ENCODE peak calls at places on chromosomes 4 and X, in four cellular contexts. J, I, N and C are unnamed samples.

GRCh38 chr4:122787940-122788339 is 38.7 kb upstream of the FGF2 start:
- DNase-seq in J (no peak), I (peak), N (peak), C (no peak)

GRCh38 chr4:92231511-92231910 is 72.3 kb upstream of the GRID2 start:
- DNase-seq in J (no peak), I (no peak), N (no peak), C (no peak)

GRCh38 chr4:123102897-123103489 is 180.6 kb upstream of the NUDT6 start:
- DNase-seq in J (peak), I (peak), N (peak), C (peak)

GRCh38 chrX:739611-740010 is 109.0 kb downstream of the SHOX start:
- DNase-seq in J (no peak), I (no peak), N (no peak), C (no peak)

GRCh38 chr4:188657365-188657764 is 518.1 kb downstream of the TRIML1 start:
- DNase-seq in J (no peak), I (no peak), N (no peak), C (no peak)

GRCh38 chr4:74541611-74542177 is 96.8 kb downstream of the AREG start:
- DNase-seq in J (no peak), I (no peak), N (no peak), C (no peak)

GRCh38 chr4:38523524-38524448 is 140.2 kb upstream of the KLF3 start:
- DNase-seq in J (peak), I (no peak), N (no peak), C (no peak)

GRCh38 chr4:81523672-81524436 is 52.1 kb upstream of the RASGEF1B start:
- DNase-seq in J (no peak), I (no peak), N (no peak), C (no peak)

GRCh38 chr4:165330071-165330470 is 2.6 kb downstream of the MSMO1 start:
- DNase-seq in J (no peak), I (no peak), N (no peak), C (no peak)

GRCh38 chr4:3630136-3630933 is 98.1 kb upstream of the LRPAP1 start:
- DNase-seq in J (no peak), I (no peak), N (no peak), C (no peak)

GRCh38 chr4:73721901-73722300 is 18.5 kb upstream of the CXCL8 start:
- DNase-seq in J (no peak), I (peak), N (no peak), C (no peak)

GRCh38 chr4:125421547-125421946 is 106.8 kb downstream of the FAT4 start:
- DNase-seq in J (no peak), I (no peak), N (peak), C (no peak)

GRCh38 chrX:44344194-44344593 is 722 bp upstream of the EFHC2 start:
- DNase-seq in J (peak), I (no peak), N (no peak), C (peak)

GRCh38 chr4:55346851-55347255 is 811 bp downstream of the SRD5A3 start:
- DNase-seq in J (no peak), I (no peak), N (no peak), C (no peak)

GRCh38 chr4:125704726-125705125 is 390.0 kb downstream of the FAT4 start:
- DNase-seq in J (no peak), I (peak), N (peak), C (no peak)

GRCh38 chrX:15973299-15973698 is 118.7 kb upstream of the AP1S2 start:
- DNase-seq in J (peak), I (peak), N (peak), C (no peak)

GRCh38 chr4:10611673-10612072 is 72.9 kb downstream of the CLNK start:
- DNase-seq in J (no peak), I (peak), N (peak), C (no peak)

GRCh38 chrX:75107863-75108509 is 48.1 kb downstream of the ABCB7 start:
- DNase-seq in J (no peak), I (no peak), N (no peak), C (no peak)

GRCh38 chrX:153381684-153382532 is 19.2 kb downstream of the PNMA6E start:
- DNase-seq in J (no peak), I (peak), N (peak), C (peak)

GRCh38 chr4:166012129-166013078 is 139.4 kb downstream of the TLL1 start:
- DNase-seq in J (no peak), I (peak), N (peak), C (peak)

DNA sequence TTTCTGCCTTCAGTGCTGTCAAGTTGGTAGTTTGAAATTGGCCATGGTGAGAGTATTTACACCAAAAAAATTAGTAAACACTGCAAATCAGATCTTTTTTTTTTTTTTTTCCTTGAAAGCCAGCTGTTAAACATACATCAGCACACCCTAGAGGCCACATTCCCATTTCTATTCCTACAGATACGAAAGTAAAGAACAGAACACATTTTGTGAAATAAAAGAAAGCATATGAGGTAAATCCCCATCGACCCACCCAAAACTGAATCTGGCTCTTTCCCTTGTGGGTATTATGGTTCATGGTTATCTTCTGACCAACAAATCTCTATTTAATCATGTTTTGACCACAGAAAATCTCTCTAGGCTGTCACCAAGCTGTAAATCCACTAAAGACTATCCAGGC is 41.8 kb upstream of the AP1AR start:
- DNase-seq in J (no peak), I (peak), N (peak), C (no peak)
- H3K4me3 ChIP-seq in J (no peak), I (no peak), N (no peak), C (no peak)

DNA sequence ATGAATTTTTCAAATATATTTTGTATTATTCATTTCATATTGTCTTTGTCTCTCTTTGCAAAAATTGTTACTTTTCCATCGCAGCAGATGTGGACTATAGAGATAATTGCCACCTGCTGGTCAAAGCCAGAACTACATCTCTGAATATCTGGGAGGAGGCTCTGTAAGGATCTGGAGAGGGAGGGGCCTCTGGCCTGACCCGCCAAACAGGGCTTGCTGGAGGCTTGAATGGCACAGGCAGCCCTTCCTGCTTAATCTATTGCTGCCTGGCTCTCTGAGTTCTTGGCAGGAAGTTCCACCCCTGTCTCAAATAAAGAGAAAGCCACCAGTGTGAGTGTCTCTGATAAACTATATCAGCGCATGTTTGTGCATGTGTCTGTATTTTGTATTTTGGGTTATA is 132.4 kb downstream of the ZMAT1 start:
- DNase-seq in J (peak), I (peak), N (peak), C (peak)
- H3K4me3 ChIP-seq in J (peak), I (no peak), N (no peak), C (peak)

GRCh38 chr4:48490012-48490679 is at the start of gene ZAR1:
- DNase-seq in J (no peak), I (no peak), N (no peak), C (no peak)
- H3K4me3 ChIP-seq in J (no peak), I (peak), N (peak), C (no peak)

GRCh38 chr4:2006956-2007653 is 1.7 kb downstream of the NELFA start:
- DNase-seq in J (no peak), I (peak), N (no peak), C (no peak)
- H3K4me3 ChIP-seq in J (peak), I (peak), N (peak), C (peak)

DNA sequence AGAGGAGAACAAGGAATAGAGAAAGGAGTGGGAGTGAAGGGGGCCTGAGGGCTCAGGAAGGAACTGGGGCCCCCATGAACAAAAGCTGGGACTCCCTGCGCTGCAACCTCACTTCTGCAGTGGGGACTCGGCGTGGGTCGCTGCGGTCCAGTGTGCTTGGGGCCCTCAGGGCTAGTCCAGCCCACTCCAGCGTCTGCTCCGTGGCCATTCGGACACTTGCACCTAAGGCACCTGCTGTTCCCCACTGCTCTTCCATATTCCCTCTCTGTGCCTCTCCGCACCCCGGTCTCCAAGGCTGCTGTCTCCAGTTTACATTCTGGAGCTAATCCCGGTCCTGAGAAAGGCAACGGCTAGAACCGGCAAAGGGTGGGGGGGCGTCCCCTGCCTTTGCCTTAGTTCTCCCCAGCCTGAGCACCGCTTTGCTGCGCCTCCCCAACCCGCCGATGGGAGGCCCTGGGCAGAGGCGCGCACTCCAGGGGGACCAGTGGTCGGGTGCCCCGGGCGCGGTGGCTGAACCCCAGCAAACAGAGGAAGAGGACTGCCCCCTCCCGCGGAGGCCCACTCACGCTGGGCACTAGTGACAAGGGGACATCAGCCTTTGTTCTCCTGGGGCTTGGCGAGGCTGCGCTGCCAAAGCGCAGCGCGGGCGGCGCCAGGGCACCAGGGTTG is 327.7 kb upstream of the F9 start:
- DNase-seq in J (no peak), I (no peak), N (no peak), C (no peak)
- H3K4me3 ChIP-seq in J (no peak), I (no peak), N (peak), C (no peak)

DNA sequence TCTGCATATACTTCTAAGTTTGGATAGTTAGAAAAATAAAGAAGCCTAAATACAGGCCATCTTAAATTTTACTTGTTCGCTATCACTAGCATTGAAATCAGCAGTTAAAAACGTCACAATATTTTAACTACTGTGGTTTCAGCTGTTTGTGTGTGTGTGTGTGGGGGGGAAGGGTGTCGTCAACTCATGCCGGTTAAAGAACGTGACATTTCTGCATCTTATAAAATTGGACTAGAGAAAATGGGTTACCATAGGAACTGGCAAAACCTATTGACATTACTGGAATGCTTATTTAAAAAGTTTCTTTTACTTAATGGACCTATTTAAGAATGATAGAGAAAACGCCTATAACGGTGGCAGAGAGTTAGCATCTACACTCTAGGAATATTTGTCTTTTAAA is 1.2 kb upstream of the CNKSR2 start:
- DNase-seq in J (no peak), I (no peak), N (no peak), C (no peak)
- H3K4me3 ChIP-seq in J (peak), I (no peak), N (no peak), C (no peak)

GRCh38 chr4:69058410-69059059 is 37.7 kb upstream of the UGT2B7 start:
- DNase-seq in J (no peak), I (no peak), N (no peak), C (no peak)

GRCh38 chr4:69051576-69051943 is 44.7 kb upstream of the UGT2B7 start:
- DNase-seq in J (no peak), I (no peak), N (no peak), C (no peak)

GRCh38 chr4:69056921-69057562 is 39.2 kb upstream of the UGT2B7 start:
- DNase-seq in J (no peak), I (no peak), N (peak), C (no peak)

GRCh38 chr4:69057620-69058409 is 38.5 kb upstream of the UGT2B7 start:
- DNase-seq in J (peak), I (peak), N (peak), C (no peak)

DNA sequence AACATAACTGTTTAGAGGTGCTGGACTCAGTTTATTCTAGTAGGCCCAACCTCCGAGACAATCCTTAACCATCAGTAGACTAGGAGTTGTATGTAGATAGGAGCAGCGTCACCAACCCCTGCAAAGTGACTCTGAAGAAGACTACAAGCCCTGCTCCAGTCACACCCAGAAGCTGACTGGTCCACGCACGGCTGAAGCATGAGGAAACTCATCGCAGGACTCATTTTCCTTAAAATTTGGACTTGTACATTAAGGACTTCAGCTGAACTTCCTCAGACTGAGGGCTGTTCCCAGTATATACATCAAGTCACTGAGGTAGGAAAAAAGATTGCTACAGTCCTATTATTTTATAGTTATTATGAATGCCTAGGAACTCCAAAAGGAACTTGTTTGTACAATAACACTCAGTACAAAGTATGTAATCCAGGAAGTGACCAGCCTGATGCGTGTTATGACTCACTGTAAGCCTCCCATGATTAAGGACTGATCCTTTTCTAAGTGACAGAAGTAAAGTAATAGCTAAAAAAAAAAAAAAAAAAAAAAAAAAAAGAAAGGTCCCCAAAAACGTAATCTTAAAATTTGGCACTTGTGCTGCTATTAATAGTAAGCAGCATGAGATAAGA is 41.6 kb upstream of the UGT2B7 start:
- DNase-seq in J (no peak), I (peak), N (peak), C (no peak)
- H3K4me3 ChIP-seq in J (no peak), I (no peak), N (no peak), C (no peak)

GRCh38 chr4:99946346-99947189 is at the start of gene DNAJB14:
- DNase-seq in J (peak), I (peak), N (peak), C (peak)

GRCh38 chr4:99945718-99946345 is 586 bp downstream of the DNAJB14 start:
- DNase-seq in J (peak), I (peak), N (peak), C (no peak)

GRCh38 chr4:99947190-99947578 is 766 bp upstream of the DNAJB14 start:
- DNase-seq in J (peak), I (peak), N (no peak), C (no peak)

GRCh38 chr4:99949034-99949998 is 759 bp downstream of the H2AZ1 start:
- DNase-seq in J (peak), I (peak), N (peak), C (peak)

DNA sequence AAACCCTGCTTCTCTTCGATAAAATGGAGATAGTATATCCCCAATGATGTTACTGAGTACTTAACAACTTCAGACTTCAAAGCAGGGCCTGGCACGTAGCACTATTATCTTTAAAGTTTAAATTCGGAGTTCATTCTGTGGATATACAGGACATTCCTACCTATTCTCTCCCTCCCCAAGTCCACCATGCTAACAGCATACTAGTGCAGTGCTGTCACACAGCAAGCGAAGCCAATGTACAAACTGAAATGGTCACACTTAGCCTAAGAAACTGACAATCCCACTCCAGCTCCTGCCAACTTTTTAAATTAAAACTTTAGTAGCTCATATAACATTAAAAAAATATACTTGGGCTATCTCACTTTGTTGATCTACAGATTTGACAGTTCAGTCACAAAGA is 1.2 kb upstream of the DNAJB14 start:
- DNase-seq in J (no peak), I (peak), N (no peak), C (no peak)
- H3K4me3 ChIP-seq in J (peak), I (peak), N (no peak), C (no peak)

DNA sequence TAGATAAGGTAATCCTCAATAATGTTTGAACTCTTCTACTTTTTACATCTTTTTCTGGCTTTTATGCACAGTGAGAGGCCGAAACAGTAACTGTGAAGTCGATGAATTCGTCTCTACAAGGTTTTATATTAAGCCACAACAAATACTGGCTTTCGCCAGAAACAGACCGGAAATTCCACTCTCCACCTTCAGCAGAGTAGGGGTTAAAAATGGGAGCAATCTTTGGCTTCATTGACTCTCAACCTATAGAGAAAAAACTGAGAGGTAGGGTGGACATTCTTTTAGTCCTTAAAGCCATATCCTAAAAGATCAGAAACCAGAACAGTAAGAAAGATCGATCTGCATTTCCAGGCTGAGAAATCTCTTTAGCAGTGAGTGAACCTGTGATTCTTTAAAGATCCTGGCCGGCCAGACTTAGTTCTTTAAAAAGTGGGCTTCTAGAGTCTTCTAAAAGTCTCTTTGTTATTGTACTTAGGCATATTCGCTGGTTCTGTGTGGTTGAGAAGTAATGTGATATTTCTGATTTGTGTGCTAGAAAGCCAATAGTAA is 1.9 kb downstream of the HSPA4L start:
- DNase-seq in J (no peak), I (no peak), N (no peak), C (no peak)
- H3K4me3 ChIP-seq in J (peak), I (no peak), N (no peak), C (no peak)

GRCh38 chr4:79982587-79983327 is 90.3 kb downstream of the ANTXR2 start:
- DNase-seq in J (no peak), I (peak), N (peak), C (no peak)

GRCh38 chr4:79983431-79983830 is 89.6 kb downstream of the ANTXR2 start:
- DNase-seq in J (no peak), I (no peak), N (no peak), C (no peak)

DNA sequence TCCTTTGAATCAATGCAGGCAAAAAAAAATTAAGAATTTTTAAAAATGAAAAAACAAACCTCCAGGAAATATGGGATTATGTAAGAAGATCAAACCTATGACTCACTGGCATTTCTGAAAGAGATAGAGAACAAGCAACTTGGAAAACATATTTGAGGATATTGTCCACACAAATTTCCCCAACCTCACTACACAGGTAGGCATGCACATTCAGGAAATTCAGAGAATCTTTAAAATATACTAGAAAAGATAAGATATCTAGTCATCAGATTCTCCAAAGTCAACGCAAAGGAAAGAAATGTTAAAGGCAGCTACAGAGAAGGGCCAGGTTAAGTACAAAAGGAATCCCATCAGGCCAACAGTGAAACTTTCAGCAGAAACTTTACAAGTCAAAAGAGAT is 85.6 kb downstream of the ANTXR2 start:
- DNase-seq in J (no peak), I (peak), N (no peak), C (no peak)
- H3K4me3 ChIP-seq in J (no peak), I (no peak), N (no peak), C (no peak)